ENCODE peak calls at places on chromosomes 13 and 19, in eight cellular contexts. U, D, T, X, H, Z, I and V are unnamed samples.

GRCh38 chr13:90445179-90445578 is 902.3 kb upstream of the MIR17HG start:
- DNase-seq in T (peak; percentile 53), X (peak; percentile 61), U (peak; percentile 16), I (no peak), Z (no peak), H (no peak), D (peak; percentile 25), V (no peak)

GRCh38 chr19:7970716-7971448 is 27.4 kb upstream of the TIMM44 start:
- DNase-seq in D (peak; percentile 86), H (peak; percentile 30), X (peak; percentile 91), U (no peak), T (peak; percentile 68), I (peak; percentile 65), Z (no peak), V (no peak)

GRCh38 chr13:64817721-64818120 is 2412.4 kb downstream of the PCDH9 start:
- DNase-seq in X (no peak), H (no peak), U (no peak), I (no peak), Z (no peak), T (no peak), D (no peak), V (no peak)

GRCh38 chr13:94335786-94336357 is 143.6 kb downstream of the DCT start:
- DNase-seq in Z (no peak), I (no peak), X (no peak), D (no peak), T (no peak), H (no peak), U (no peak), V (no peak)

GRCh38 chr19:32165176-32165575 is 180.2 kb upstream of the ZNF507 start:
- DNase-seq in T (no peak), Z (no peak), U (no peak), X (no peak), H (no peak), D (no peak), I (no peak), V (peak; percentile 3)

GRCh38 chr19:19594371-19594770 is 24.1 kb downstream of the PBX4 start:
- DNase-seq in Z (no peak), X (no peak), T (no peak), D (no peak), U (no peak), I (no peak), H (no peak), V (no peak)

GRCh38 chr13:95512957-95513356 is 39.6 kb upstream of the CLDN10 start:
- DNase-seq in D (no peak), T (no peak), X (no peak), Z (no peak), H (no peak), I (no peak), U (no peak), V (no peak)

GRCh38 chr13:75961911-75962310 is 325.8 kb downstream of the LMO7 start:
- DNase-seq in U (no peak), H (no peak), T (no peak), I (no peak), X (no peak), Z (no peak), D (no peak), V (no peak)

GRCh38 chr19:17963936-17964691 is 2.8 kb upstream of the KCNN1 start:
- DNase-seq in X (no peak), D (no peak), H (no peak), T (no peak), Z (no peak), U (no peak), I (no peak), V (no peak)

GRCh38 chr19:55383279-55383788 is 758 bp downstream of the TMEM238 start:
- DNase-seq in U (no peak), Z (no peak), D (no peak), I (no peak), X (peak; percentile 74), T (no peak), H (no peak), V (no peak)

GRCh38 chr19:49689133-49690072 is at the start of gene ADM5:
- DNase-seq in T (no peak), X (peak; percentile 93), U (peak; percentile 78), I (peak; percentile 77), Z (no peak), H (peak; percentile 77), D (peak; percentile 56), V (no peak)

GRCh38 chr13:112245179-112245724 is 130.9 kb upstream of the SPACA7 start:
- DNase-seq in U (no peak), I (no peak), H (no peak), T (no peak), Z (no peak), D (no peak), X (peak; percentile 30), V (peak; percentile 26)

GRCh38 chr13:62626771-62627170 is 1211.1 kb upstream of the PCDH20 start:
- DNase-seq in T (peak; percentile 14), I (no peak), U (no peak), X (peak; percentile 87), Z (no peak), H (no peak), D (peak; percentile 30), V (no peak)

GRCh38 chr13:41900918-41901317 is 60.0 kb downstream of the VWA8 start:
- DNase-seq in T (no peak), U (no peak), Z (no peak), H (no peak), I (no peak), D (no peak), X (no peak), V (no peak)

GRCh38 chr19:41457241-41457640 is 14.3 kb downstream of the ERICH4 start:
- DNase-seq in Z (no peak), I (no peak), U (no peak), X (no peak), H (no peak), D (no peak), T (no peak), V (no peak)

GRCh38 chr13:32783067-32783466 is 196.8 kb downstream of the PDS5B start:
- DNase-seq in I (no peak), H (no peak), U (no peak), Z (no peak), X (no peak), D (no peak), T (no peak), V (no peak)

GRCh38 chr19:45050036-45050435 is 11.2 kb downstream of the CLASRP start:
- DNase-seq in U (no peak), Z (no peak), I (no peak), D (no peak), T (no peak), H (no peak), X (no peak), V (no peak)

GRCh38 chr13:51832471-51833152 is 12.4 kb downstream of the TMEM272 start:
- DNase-seq in D (peak; percentile 48), U (peak; percentile 51), I (no peak), T (no peak), H (no peak), Z (peak; percentile 50), X (peak; percentile 68), V (no peak)

GRCh38 chr19:5718579-5719273 is 1.2 kb downstream of the LONP1 start:
- DNase-seq in T (peak; percentile 75), D (no peak), X (no peak), H (no peak), I (no peak), U (peak; percentile 46), Z (no peak), V (no peak)

GRCh38 chr19:36151144-36152051 is 849 bp downstream of the COX7A1 start:
- DNase-seq in Z (peak; percentile 84), X (peak; percentile 71), T (no peak), H (no peak), I (peak; percentile 85), D (no peak), U (peak; percentile 33), V (no peak)

GRCh38 chr13:42272776-42273175 is 824 bp downstream of the AKAP11 start:
- DNase-seq in U (no peak), D (no peak), Z (no peak), T (no peak), H (no peak), X (no peak), I (no peak), V (no peak)

GRCh38 chr13:33183431-33184130 is 102.0 kb downstream of the STARD13 start:
- DNase-seq in U (no peak), Z (no peak), H (no peak), D (no peak), I (no peak), X (no peak), T (no peak), V (no peak)

GRCh38 chr19:29029271-29029670 is 183.7 kb downstream of the UQCRFS1 start:
- DNase-seq in I (no peak), Z (no peak), T (no peak), U (no peak), D (no peak), X (no peak), H (no peak), V (no peak)

GRCh38 chr13:21901772-21902708 is 231.2 kb downstream of the FGF9 start:
- DNase-seq in T (no peak), D (no peak), H (no peak), Z (no peak), X (no peak), I (no peak), U (peak; percentile 7), V (peak; percentile 49)

GRCh38 chr13:50230365-50230978 is 215.2 kb downstream of the KCNRG start:
- DNase-seq in I (no peak), X (no peak), T (peak; percentile 12), U (no peak), H (no peak), D (no peak), Z (no peak), V (no peak)

GRCh38 chr19:7294571-7295212 is 478 bp upstream of the INSR start:
- DNase-seq in I (peak; percentile 93), D (peak; percentile 69), T (peak; percentile 82), H (peak; percentile 74), U (peak; percentile 88), X (peak; percentile 75), Z (peak; percentile 87), V (peak; percentile 72)

GRCh38 chr19:48970923-48971395 is 5.8 kb downstream of the FTL start:
- DNase-seq in D (peak; percentile 94), X (peak; percentile 96), T (peak; percentile 79), Z (peak; percentile 78), U (peak; percentile 81), H (peak; percentile 85), I (peak; percentile 91), V (peak; percentile 75)

GRCh38 chr19:1863638-1864479 is 480 bp upstream of the KLF16 start:
- DNase-seq in T (peak; percentile 96), H (peak; percentile 91), D (peak; percentile 98), U (peak; percentile 89), X (peak; percentile 97), Z (peak; percentile 94), I (peak; percentile 93), V (peak; percentile 89)
- H3K4me3 ChIP-seq in T (peak overlapping the region; percentile 89), H (peak overlapping the region; percentile 66), D (peak overlapping the region; percentile 69), U (peak overlapping the region; percentile 62), X (peak overlapping the region; percentile 81), Z (peak overlapping the region; percentile 81), I (peak overlapping the region; percentile 93), V (peak overlapping the region; percentile 78)

GRCh38 chr13:36866232-36866631 is 47.2 kb downstream of the RFXAP start:
- DNase-seq in I (no peak), T (no peak), Z (no peak), X (no peak), D (no peak), U (no peak), H (no peak), V (no peak)
- H3K4me1 ChIP-seq in I (no peaks in the 10 kb centered on the region), T (peaks cover 8% of the 10 kb centered on the region), Z (peaks cover 11% of the 10 kb centered on the region), X (no peaks in the 10 kb centered on the region), D (no peaks in the 10 kb centered on the region), U (no peaks in the 10 kb centered on the region), H (peaks cover 14% of the 10 kb centered on the region), V (no peaks in the 10 kb centered on the region)

GRCh38 chr19:57075125-57075524 is 44.7 kb upstream of the USP29 start:
- DNase-seq in I (no peak), D (no peak), T (no peak), H (no peak), U (no peak), Z (no peak), X (no peak), V (no peak)
- H3K9me3 ChIP-seq in I (no peaks in the 10 kb centered on the region), D (no peaks in the 10 kb centered on the region), T (peaks cover 6% of the 10 kb centered on the region), H (peaks cover 83% of the 10 kb centered on the region), U (peaks cover 6% of the 10 kb centered on the region), Z (no peaks in the 10 kb centered on the region), X (peaks cover 38% of the 10 kb centered on the region), V (peaks cover 23% of the 10 kb centered on the region)

GRCh38 chr13:26710166-26710565 is 50.4 kb downstream of the GPR12 start:
- DNase-seq in X (no peak), I (no peak), U (no peak), H (no peak), Z (no peak), D (no peak), T (no peak), V (no peak)
- H3K4me3 ChIP-seq in X (no peak overlapping the region), I (no peak overlapping the region), U (no peak overlapping the region), H (no peak overlapping the region), Z (no peak overlapping the region), D (no peak overlapping the region), T (no peak overlapping the region), V (no peak overlapping the region)